ENCODE peak calls at places on chromosomes 11 and 22, in six cellular contexts. One of them, this sample, is unnamed.

GRCh38 chr22:28989035-28989464 is 72.6 kb downstream of the C22orf31 start:
- DNase-seq in neuronal stem cell: no peak
- DNase-seq in IMR-90: no peak
- DNase-seq in H1: no peak
- DNase-seq in mesenchymal stem cell: no peak
- DNase-seq in H9: peak; percentile 78
- DNase-seq in this sample: no peak

GRCh38 chr22:24440718-24441405 is 13.5 kb downstream of the ADORA2A start:
- DNase-seq in H9: no peak
- DNase-seq in neuronal stem cell: no peak
- DNase-seq in mesenchymal stem cell: no peak
- DNase-seq in IMR-90: no peak
- DNase-seq in H1: no peak
- DNase-seq in this sample: no peak

GRCh38 chr11:13003726-13004493 is 5.2 kb upstream of the RASSF10 start:
- DNase-seq in H9: no peak
- DNase-seq in IMR-90: no peak
- DNase-seq in neuronal stem cell: no peak
- DNase-seq in mesenchymal stem cell: no peak
- DNase-seq in H1: no peak
- DNase-seq in this sample: no peak

GRCh38 chr11:76073716-76074115 is 132.6 kb downstream of the WNT11 start:
- DNase-seq in H9: no peak
- DNase-seq in H1: no peak
- DNase-seq in IMR-90: peak; percentile 66
- DNase-seq in neuronal stem cell: no peak
- DNase-seq in mesenchymal stem cell: peak; percentile 11
- DNase-seq in this sample: peak; percentile 5

GRCh38 chr11:120568572-120569307 is 57.2 kb downstream of the GRIK4 start:
- DNase-seq in mesenchymal stem cell: no peak
- DNase-seq in H1: no peak
- DNase-seq in IMR-90: no peak
- DNase-seq in H9: no peak
- DNase-seq in neuronal stem cell: no peak
- DNase-seq in this sample: no peak

GRCh38 chr11:19345848-19346681 is 105.3 kb upstream of the E2F8 start:
- DNase-seq in H1: no peak
- DNase-seq in H9: no peak
- DNase-seq in neuronal stem cell: peak; percentile 43
- DNase-seq in mesenchymal stem cell: peak; percentile 34
- DNase-seq in IMR-90: no peak
- DNase-seq in this sample: no peak

GRCh38 chr22:25908212-25908611 is 166.2 kb downstream of the MYO18B start:
- DNase-seq in H9: no peak
- DNase-seq in H1: no peak
- DNase-seq in IMR-90: no peak
- DNase-seq in mesenchymal stem cell: no peak
- DNase-seq in neuronal stem cell: no peak
- DNase-seq in this sample: no peak

GRCh38 chr22:39094717-39095389 is 2.2 kb upstream of the APOBEC3H start:
- DNase-seq in mesenchymal stem cell: no peak
- DNase-seq in H1: no peak
- DNase-seq in IMR-90: no peak
- DNase-seq in H9: no peak
- DNase-seq in neuronal stem cell: no peak
- DNase-seq in this sample: no peak

GRCh38 chr11:83336993-83337392 is 50.8 kb upstream of the CCDC90B start:
- DNase-seq in mesenchymal stem cell: no peak
- DNase-seq in H1: no peak
- DNase-seq in neuronal stem cell: no peak
- DNase-seq in IMR-90: no peak
- DNase-seq in H9: no peak
- DNase-seq in this sample: no peak

GRCh38 chr11:67275606-67276409 is 9.5 kb downstream of the GRK2 start:
- DNase-seq in H1: no peak
- DNase-seq in IMR-90: no peak
- DNase-seq in mesenchymal stem cell: no peak
- DNase-seq in H9: no peak
- DNase-seq in neuronal stem cell: no peak
- DNase-seq in this sample: no peak

DNA sequence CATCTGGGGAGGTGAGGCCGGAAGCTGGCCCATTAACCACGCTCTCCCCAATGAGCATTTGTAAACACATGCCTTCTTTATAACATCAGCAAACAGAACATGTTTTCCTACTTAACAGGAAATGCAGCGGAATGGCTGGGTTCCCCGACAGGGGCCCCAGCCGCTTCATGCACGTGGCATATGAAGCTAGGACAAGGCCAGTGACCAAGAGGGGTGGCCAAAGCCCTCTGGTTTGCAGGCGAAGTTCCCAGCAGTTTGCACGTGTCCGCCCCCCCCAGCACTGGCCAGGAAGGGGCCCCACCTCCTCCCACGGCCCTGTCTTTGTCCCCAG is 38.7 kb upstream of the LINC01488 start:
- DNase-seq in mesenchymal stem cell: peak; percentile 96
- DNase-seq in neuronal stem cell: no peak
- DNase-seq in H1: no peak
- DNase-seq in H9: peak; percentile 66
- DNase-seq in IMR-90: peak; percentile 60
- DNase-seq in this sample: peak; percentile 54
- H3K18ac ChIP-seq in mesenchymal stem cell: peak overlapping the region; percentile 95
- H3K18ac ChIP-seq in neuronal stem cell: peak overlapping the region; percentile 31
- H3K18ac ChIP-seq in H1: peak overlapping the region; percentile 87
- H3K18ac ChIP-seq in H9: peak overlapping the region; percentile 44
- H3K18ac ChIP-seq in IMR-90: peak overlapping the region; percentile 70
- H3K18ac ChIP-seq in this sample: peak overlapping the region; percentile 28

GRCh38 chr11:7703785-7704184 is 2.5 kb downstream of the OVCH2 start:
- DNase-seq in H9: no peak
- DNase-seq in IMR-90: no peak
- DNase-seq in H1: no peak
- DNase-seq in mesenchymal stem cell: no peak
- DNase-seq in neuronal stem cell: no peak
- DNase-seq in this sample: no peak
- H3K9me3 ChIP-seq in H9: no peaks in the 10 kb centered on the region
- H3K9me3 ChIP-seq in IMR-90: no peaks in the 10 kb centered on the region
- H3K9me3 ChIP-seq in H1: no peaks in the 10 kb centered on the region
- H3K9me3 ChIP-seq in mesenchymal stem cell: no peaks in the 10 kb centered on the region
- H3K9me3 ChIP-seq in neuronal stem cell: no peaks in the 10 kb centered on the region
- H3K9me3 ChIP-seq in this sample: no peaks in the 10 kb centered on the region

DNA sequence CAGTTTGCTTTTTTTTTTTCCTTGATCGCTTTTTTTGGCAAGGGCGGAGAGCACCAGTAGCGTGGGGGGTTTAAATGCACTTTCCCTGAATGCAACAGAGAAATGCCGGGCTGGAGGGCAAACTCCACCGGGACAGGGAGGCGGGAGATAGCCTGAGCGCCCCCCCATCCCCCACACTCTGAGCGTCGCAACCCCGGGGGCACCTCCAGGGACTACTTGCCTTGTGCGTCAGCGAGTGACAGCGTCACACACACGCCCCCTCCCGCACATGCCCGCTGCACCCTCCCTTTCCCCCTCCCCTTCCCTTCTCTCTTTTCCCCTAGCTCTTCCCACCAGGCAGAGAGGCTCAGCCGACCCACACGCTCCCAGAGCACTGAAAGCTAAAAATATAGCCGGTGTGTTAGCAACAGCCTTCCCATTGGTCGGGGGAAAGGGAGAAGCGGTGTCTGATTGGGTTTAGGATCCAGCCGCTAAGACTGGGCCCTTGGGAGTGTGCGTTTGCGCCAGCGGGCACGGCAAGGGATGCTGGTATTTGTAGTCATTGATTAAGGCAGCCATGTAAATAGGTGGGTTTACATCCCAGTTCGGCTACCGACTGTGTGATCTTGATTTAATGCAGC is 1.7 kb upstream of the TOB2 start:
- DNase-seq in neuronal stem cell: peak; percentile 99
- DNase-seq in IMR-90: peak; percentile 99
- DNase-seq in mesenchymal stem cell: peak; percentile 100
- DNase-seq in H9: peak; percentile 99
- DNase-seq in H1: peak; percentile 97
- DNase-seq in this sample: peak; percentile 99
- H3K18ac ChIP-seq in neuronal stem cell: peak overlapping the region; percentile 98
- H3K18ac ChIP-seq in IMR-90: peak overlapping the region; percentile 45
- H3K18ac ChIP-seq in mesenchymal stem cell: peak overlapping the region; percentile 78
- H3K18ac ChIP-seq in H9: peak overlapping the region; percentile 36
- H3K18ac ChIP-seq in H1: peak overlapping the region; percentile 93
- H3K18ac ChIP-seq in this sample: peak overlapping the region; percentile 91

GRCh38 chr22:47341464-47341863 is 579.0 kb downstream of the TBC1D22A start:
- DNase-seq in H1: no peak
- DNase-seq in neuronal stem cell: no peak
- DNase-seq in mesenchymal stem cell: no peak
- DNase-seq in IMR-90: no peak
- DNase-seq in H9: no peak
- DNase-seq in this sample: no peak
- H3K9me3 ChIP-seq in H1: peaks cover 83% of the 10 kb centered on the region
- H3K9me3 ChIP-seq in neuronal stem cell: peaks cover 49% of the 10 kb centered on the region
- H3K9me3 ChIP-seq in mesenchymal stem cell: no peaks in the 10 kb centered on the region
- H3K9me3 ChIP-seq in IMR-90: peaks cover 7% of the 10 kb centered on the region
- H3K9me3 ChIP-seq in H9: peaks cover 77% of the 10 kb centered on the region
- H3K9me3 ChIP-seq in this sample: peaks cover 48% of the 10 kb centered on the region

DNA sequence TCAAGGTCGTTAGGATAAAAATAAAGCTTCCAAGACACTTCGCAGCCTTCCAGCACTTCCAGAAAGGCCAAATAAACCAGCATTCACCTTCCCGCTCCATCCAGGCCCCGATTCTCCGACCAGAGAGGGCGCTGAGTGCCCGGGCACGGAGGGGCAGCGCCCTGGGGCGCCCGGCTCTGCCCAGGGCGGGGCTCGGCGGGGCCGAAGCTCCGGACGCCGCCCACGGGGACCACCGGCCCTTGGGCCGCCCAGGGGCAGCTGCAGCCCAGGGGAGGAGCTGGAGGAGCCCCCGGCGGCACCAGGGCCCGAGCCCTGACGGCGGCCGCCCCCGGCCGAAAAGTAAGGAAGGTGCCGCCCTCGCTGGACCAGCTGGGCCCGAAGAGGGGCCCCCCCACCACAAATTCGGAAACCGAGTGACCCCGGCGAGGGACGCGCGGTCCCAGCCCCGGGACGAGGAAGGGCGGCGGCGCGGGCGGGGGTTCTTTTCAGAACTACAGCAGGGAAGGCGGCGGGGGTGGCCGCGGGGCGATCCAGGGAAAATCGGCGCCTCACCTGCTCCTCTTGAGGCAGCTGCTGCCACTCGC is 346 bp downstream of the ATL3 start:
- DNase-seq in H9: peak; percentile 45
- DNase-seq in neuronal stem cell: no peak
- DNase-seq in IMR-90: no peak
- DNase-seq in mesenchymal stem cell: peak; percentile 65
- DNase-seq in H1: no peak
- DNase-seq in this sample: peak; percentile 57
- H3K18ac ChIP-seq in H9: peak overlapping the region; percentile 24
- H3K18ac ChIP-seq in neuronal stem cell: peak overlapping the region; percentile 96
- H3K18ac ChIP-seq in IMR-90: peak overlapping the region; percentile 83
- H3K18ac ChIP-seq in mesenchymal stem cell: peak overlapping the region; percentile 80
- H3K18ac ChIP-seq in H1: peak overlapping the region; percentile 86
- H3K18ac ChIP-seq in this sample: peak overlapping the region; percentile 86

DNA sequence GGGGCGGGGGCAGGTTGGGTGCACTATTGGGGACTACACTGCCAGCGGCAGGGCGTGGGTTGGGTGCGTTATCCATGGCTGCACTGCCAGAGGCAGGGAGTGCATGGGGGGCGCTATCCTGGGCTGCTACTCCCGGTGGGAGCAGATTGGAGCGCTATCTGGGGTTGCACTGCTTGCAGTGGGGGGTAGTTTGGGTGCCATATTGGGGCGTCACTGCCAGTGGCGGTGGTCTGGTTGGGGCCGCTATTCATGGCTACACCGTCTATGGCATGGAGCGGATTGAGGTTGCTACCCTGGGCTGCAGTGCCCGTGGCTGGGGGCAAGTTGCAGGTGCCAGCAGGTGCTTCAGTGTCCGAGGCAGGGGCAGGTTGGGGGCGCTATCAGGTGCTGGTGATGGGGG is 36.2 kb downstream of the C22orf42 start:
- DNase-seq in neuronal stem cell: no peak
- DNase-seq in IMR-90: no peak
- DNase-seq in H9: no peak
- DNase-seq in H1: no peak
- DNase-seq in mesenchymal stem cell: no peak
- DNase-seq in this sample: no peak
- H3K9me3 ChIP-seq in neuronal stem cell: no peaks in the 10 kb centered on the region
- H3K9me3 ChIP-seq in IMR-90: no peaks in the 10 kb centered on the region
- H3K9me3 ChIP-seq in H9: no peaks in the 10 kb centered on the region
- H3K9me3 ChIP-seq in H1: no peaks in the 10 kb centered on the region
- H3K9me3 ChIP-seq in mesenchymal stem cell: no peaks in the 10 kb centered on the region
- H3K9me3 ChIP-seq in this sample: peaks cover 5% of the 10 kb centered on the region

GRCh38 chr11:72081184-72081644 is 564 bp downstream of the LRRC51 start:
- DNase-seq in H1: no peak
- DNase-seq in mesenchymal stem cell: no peak
- DNase-seq in IMR-90: no peak
- DNase-seq in H9: no peak
- DNase-seq in neuronal stem cell: no peak
- DNase-seq in this sample: peak; percentile 34

GRCh38 chr11:72078477-72078876 is 1.9 kb downstream of the NUMA1 start:
- DNase-seq in mesenchymal stem cell: no peak
- DNase-seq in H1: no peak
- DNase-seq in H9: no peak
- DNase-seq in neuronal stem cell: no peak
- DNase-seq in IMR-90: peak; percentile 26
- DNase-seq in this sample: peak; percentile 36

GRCh38 chr11:72079776-72080325 is 491 bp downstream of the NUMA1 start:
- DNase-seq in IMR-90: no peak
- DNase-seq in mesenchymal stem cell: no peak
- DNase-seq in H1: no peak
- DNase-seq in H9: no peak
- DNase-seq in neuronal stem cell: no peak
- DNase-seq in this sample: no peak

GRCh38 chr11:72081856-72082255 is 1.2 kb downstream of the LRRC51 start:
- DNase-seq in H1: no peak
- DNase-seq in IMR-90: no peak
- DNase-seq in mesenchymal stem cell: no peak
- DNase-seq in H9: no peak
- DNase-seq in neuronal stem cell: no peak
- DNase-seq in this sample: peak; percentile 82

GRCh38 chr11:72080326-72081183 is at the start of the genes LRRC51 and NUMA1:
- DNase-seq in H9: peak; percentile 100
- DNase-seq in mesenchymal stem cell: peak; percentile 100
- DNase-seq in neuronal stem cell: peak; percentile 100
- DNase-seq in IMR-90: peak; percentile 100
- DNase-seq in H1: peak; percentile 100
- DNase-seq in this sample: peak; percentile 100
- H3K18ac ChIP-seq in H9: peak within 1 kb of the TSS; percentile 85
- H3K18ac ChIP-seq in mesenchymal stem cell: peak within 1 kb of the TSS; percentile 52
- H3K18ac ChIP-seq in neuronal stem cell: peak within 1 kb of the TSS; percentile 91
- H3K18ac ChIP-seq in IMR-90: peak within 1 kb of the TSS; percentile 39
- H3K18ac ChIP-seq in H1: peak within 1 kb of the TSS; percentile 96
- H3K18ac ChIP-seq in this sample: peak within 1 kb of the TSS; percentile 93

This sample was measured in trophoblast cell.